ENCODE peak calls at places on chromosomes 1 and 21, in six cellular contexts. L is heart left ventricle, G is IMR-90, I is upper lobe of left lung, E is uterus, H is A549. P is an unnamed sample. For H3K4me1, the result is how much of the 10 kb centered on the place peaks cover.

GRCh38 chr1:72282271-72282656 is at the start of gene NEGR1:
- DNase-seq in L (peak), E (peak), G (peak), I (peak), H (no peak), P (peak)

GRCh38 chr1:163875214-163875926 is 553.6 kb downstream of the NUF2 start:
- DNase-seq in G (peak), H (no peak), E (peak), I (no peak), L (peak), P (peak)

GRCh38 chr1:192439373-192440025 is 122.7 kb downstream of the RGS21 start:
- DNase-seq in L (no peak), G (peak), E (no peak), H (peak), I (no peak), P (no peak)

GRCh38 chr21:43340491-43341348 is 86.2 kb downstream of the SIK1 start:
- DNase-seq in L (no peak), H (peak), I (peak), G (peak), E (no peak), P (no peak)

GRCh38 chr1:12810691-12811408 is 19.7 kb downstream of the PRAMEF1 start:
- DNase-seq in L (no peak), G (no peak), H (no peak), I (no peak), E (no peak), P (no peak)

GRCh38 chr1:18913065-18913502 is 10.7 kb upstream of the ALDH4A1 start:
- DNase-seq in E (peak), I (peak), L (peak), G (peak), H (peak), P (peak)

GRCh38 chr21:46150491-46151121 is 4.8 kb downstream of the FTCD start:
- DNase-seq in H (no peak), E (no peak), L (peak), I (peak), G (no peak), P (peak)

GRCh38 chr1:43854473-43854872 is 79.1 kb upstream of the ARTN start:
- DNase-seq in G (no peak), I (no peak), L (no peak), E (no peak), H (no peak), P (no peak)

GRCh38 chr1:192158181-192158580 is at the start of gene RGS18:
- DNase-seq in I (no peak), G (peak), L (no peak), E (no peak), H (no peak), P (no peak)

GRCh38 chr1:49424782-49425181 is 599.0 kb downstream of the AGBL4 start:
- DNase-seq in I (no peak), E (no peak), G (no peak), H (no peak), L (no peak), P (no peak)

GRCh38 chr1:24765308-24765988 is 20.2 kb downstream of the CLIC4 start:
- DNase-seq in E (no peak), I (no peak), H (no peak), G (peak), L (no peak), P (no peak)
- H3K4me1 ChIP-seq in E (under half), I (half or more), H (under half), G (under half), L (half or more), P (under half)

GRCh38 chr1:51512611-51513010 is 6.5 kb downstream of the EPS15 start:
- DNase-seq in G (no peak), L (no peak), H (no peak), E (no peak), I (no peak), P (no peak)

GRCh38 chr1:51515982-51516638 is 3.0 kb downstream of the EPS15 start:
- DNase-seq in E (no peak), H (no peak), G (no peak), I (no peak), L (no peak), P (no peak)

GRCh38 chr1:51516639-51517158 is 2.4 kb downstream of the EPS15 start:
- DNase-seq in H (no peak), I (no peak), L (no peak), E (no peak), G (peak), P (no peak)

GRCh38 chr1:51515312-51515960 is 3.6 kb downstream of the EPS15 start:
- DNase-seq in L (no peak), E (no peak), G (no peak), I (no peak), H (no peak), P (no peak)

DNA sequence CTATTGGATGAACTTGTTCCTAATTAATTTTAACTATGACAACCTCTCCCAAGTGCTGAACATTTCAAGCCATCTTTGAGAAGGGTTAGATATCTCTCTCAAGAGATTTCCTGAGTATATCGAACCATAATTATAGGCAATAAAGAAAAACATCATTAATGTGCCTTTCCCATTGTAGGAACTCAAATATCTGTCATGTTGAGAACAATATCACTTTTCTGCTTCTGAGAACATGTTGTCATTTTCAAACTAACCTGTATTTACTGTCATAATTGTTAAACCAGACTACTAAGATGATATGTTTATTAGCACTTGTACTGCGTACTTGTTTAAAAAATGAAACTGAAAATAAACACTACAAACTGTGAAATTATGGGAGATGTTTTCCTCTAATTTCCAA is 4.3 kb downstream of the EPS15 start:
- DNase-seq in L (no peak), H (no peak), G (no peak), I (no peak), E (no peak), P (no peak)
- H3K4me3 ChIP-seq in L (peak), H (no peak), G (no peak), I (peak), E (peak), P (peak)

GRCh38 chr1:964691-965525 is 1.4 kb upstream of the PLEKHN1 start:
- DNase-seq in E (no peak), I (peak), L (no peak), G (no peak), H (no peak), P (no peak)
- H3K4me1 ChIP-seq in E (under half), I (under half), L (under half), G (under half), H (under half), P (under half)

GRCh38 chr1:218945050-218945449 is 228.6 kb upstream of the LYPLAL1 start:
- DNase-seq in G (peak), E (no peak), I (no peak), L (no peak), H (no peak), P (no peak)

GRCh38 chr1:218939095-218939494 is 234.6 kb upstream of the LYPLAL1 start:
- DNase-seq in I (no peak), L (no peak), E (no peak), H (peak), G (no peak), P (no peak)

GRCh38 chr1:218942421-218942820 is 231.3 kb upstream of the LYPLAL1 start:
- DNase-seq in H (no peak), G (no peak), L (no peak), E (no peak), I (no peak), P (no peak)

GRCh38 chr1:218946147-218946546 is 227.5 kb upstream of the LYPLAL1 start:
- DNase-seq in I (no peak), G (no peak), H (no peak), E (no peak), L (no peak), P (no peak)

DNA sequence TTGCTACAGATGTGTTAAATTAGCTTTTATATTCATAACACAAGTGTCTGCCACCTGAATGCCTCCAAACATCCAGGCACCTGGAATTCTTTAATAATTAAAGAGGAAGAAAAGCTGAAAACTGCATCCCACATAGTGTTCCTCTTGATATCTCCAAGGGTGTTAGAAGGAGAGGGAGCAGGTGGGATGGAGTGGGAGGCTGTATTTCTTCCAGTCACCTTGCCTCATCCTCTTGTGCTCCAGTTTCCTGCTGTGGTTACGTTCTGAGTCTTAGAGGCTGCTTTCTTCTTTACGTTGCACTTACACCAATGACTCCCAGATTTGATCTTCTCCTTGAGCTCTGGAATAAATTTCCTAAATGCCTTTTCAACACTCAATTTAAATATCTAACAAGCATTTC is 230.3 kb upstream of the LYPLAL1 start:
- DNase-seq in H (no peak), I (no peak), G (no peak), E (no peak), L (no peak), P (no peak)
- H3K4me3 ChIP-seq in H (no peak), I (no peak), G (no peak), E (no peak), L (no peak), P (no peak)

DNA sequence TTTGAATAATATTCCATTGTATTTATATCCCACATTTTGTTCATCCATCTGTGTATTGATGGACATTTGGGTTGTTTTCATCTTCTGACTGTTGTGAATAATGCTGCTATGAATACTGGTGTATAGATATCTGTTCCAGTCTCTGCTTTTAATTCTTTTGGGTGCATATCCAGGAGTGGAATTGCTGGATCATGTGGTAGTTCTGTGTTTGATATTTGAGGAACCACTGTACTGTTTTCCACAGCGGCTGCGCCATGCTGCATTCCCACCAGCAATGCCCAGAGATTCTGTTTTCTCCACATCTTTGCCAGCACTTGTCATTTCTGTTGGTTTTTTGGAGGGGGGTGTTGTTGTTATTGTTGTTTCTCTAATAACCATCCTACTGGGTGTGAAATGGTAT is 131.6 kb upstream of the KIF26B start:
- DNase-seq in H (no peak), L (no peak), G (no peak), I (no peak), E (no peak), P (no peak)
- H3K4me1 ChIP-seq in H (under half), L (under half), G (under half), I (under half), E (under half), P (under half)

GRCh38 chr1:2049225-2049516 is 1.0 kb upstream of the PRKCZ start:
- DNase-seq in E (no peak), I (peak), H (no peak), L (no peak), G (no peak), P (no peak)
- H3K4me3 ChIP-seq in E (no peak), I (peak), H (peak), L (no peak), G (no peak), P (peak)

DNA sequence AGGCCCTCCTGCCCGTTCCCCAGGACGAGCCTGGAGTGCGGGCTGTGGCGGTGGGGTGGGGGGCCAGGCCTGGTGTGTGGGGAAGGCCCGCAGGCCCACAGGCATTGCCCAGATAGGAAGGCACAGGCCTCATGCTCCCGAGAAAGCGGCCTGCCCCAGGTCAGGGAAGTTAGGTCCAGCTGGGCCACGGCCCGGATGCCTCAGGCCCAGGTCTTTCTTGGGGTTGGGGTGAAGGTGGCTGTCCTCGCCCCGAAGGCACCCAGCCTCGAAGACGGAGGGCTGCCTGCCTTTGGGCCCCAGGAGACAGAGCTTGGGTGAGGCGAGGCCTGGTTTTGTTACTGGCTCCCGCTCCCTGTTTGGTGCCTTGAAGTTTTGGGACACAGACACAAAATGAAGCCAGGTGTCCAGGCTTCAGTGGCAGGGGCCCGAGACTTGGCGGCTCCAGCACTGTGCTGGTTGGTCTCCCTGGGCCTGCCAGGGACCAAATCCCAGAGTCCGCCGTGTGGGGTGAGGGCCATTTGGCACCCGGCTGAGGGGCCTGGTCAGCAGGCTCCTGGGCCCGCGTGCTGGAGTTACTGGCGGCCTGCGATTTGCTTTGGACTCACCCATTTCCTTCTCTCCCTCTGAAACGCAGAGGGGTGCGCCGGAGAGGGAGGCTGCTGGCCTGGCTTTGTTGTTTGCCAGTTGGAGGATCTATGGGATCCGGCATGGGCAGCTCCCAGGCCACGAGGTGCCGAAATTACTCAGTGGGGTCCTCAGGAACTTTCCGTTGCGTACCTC is 2.0 kb downstream of the SKI start:
- DNase-seq in H (no peak), I (peak), E (peak), G (peak), L (peak), P (peak)
- H3K4me1 ChIP-seq in H (half or more), I (half or more), E (under half), G (under half), L (half or more), P (half or more)

DNA sequence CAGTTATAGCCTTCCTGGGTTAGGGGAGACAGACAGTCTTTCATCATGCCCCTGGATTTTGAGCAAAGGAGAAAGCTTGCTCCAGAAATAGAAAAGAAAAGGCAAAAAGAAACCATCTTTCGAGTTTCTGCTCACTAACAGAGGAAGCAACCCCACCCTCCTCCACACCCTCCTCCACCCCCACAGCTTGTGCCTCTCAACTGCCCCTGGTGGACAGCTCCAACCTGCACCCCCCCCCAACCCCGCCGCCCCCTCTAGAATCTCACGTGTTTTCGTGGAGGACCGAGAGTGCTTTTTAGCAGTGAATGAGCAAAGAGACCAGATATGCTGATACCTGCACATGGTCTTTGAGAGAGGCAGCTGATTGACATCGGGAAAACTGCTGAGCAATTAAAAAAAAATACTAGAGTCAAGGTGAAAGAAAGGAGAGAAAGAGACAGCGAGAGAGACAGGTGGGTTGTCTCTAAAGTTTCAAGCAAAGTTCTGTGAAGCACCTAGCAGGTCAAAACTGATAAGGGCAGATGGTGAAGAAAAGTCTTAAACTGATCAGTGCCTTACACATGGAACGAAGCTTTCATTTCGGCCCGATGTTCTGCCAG is 358.3 kb downstream of the KIF26B start:
- DNase-seq in G (no peak), H (no peak), E (no peak), I (no peak), L (no peak), P (no peak)
- H3K4me3 ChIP-seq in G (no peak), H (no peak), E (no peak), I (no peak), L (no peak), P (peak)

GRCh38 chr1:108893141-108893530 is 16.4 kb downstream of the GPSM2 start:
- DNase-seq in G (peak), I (no peak), E (no peak), L (no peak), H (no peak), P (no peak)

GRCh38 chr1:108892356-108893140 is 15.8 kb downstream of the GPSM2 start:
- DNase-seq in L (no peak), G (peak), I (no peak), H (no peak), E (no peak), P (no peak)

GRCh38 chr1:108901106-108901505 is 24.3 kb downstream of the GPSM2 start:
- DNase-seq in G (no peak), L (no peak), H (no peak), I (no peak), E (no peak), P (no peak)

GRCh38 chr1:108897865-108898720 is 21.3 kb downstream of the GPSM2 start:
- DNase-seq in I (no peak), H (peak), E (peak), G (peak), L (no peak), P (no peak)

GRCh38 chr1:108896160-108897150 is 19.7 kb downstream of the GPSM2 start:
- DNase-seq in E (no peak), L (no peak), I (no peak), G (peak), H (no peak), P (no peak)
- H3K4me1 ChIP-seq in E (under half), L (under half), I (under half), G (under half), H (under half), P (under half)

DNA sequence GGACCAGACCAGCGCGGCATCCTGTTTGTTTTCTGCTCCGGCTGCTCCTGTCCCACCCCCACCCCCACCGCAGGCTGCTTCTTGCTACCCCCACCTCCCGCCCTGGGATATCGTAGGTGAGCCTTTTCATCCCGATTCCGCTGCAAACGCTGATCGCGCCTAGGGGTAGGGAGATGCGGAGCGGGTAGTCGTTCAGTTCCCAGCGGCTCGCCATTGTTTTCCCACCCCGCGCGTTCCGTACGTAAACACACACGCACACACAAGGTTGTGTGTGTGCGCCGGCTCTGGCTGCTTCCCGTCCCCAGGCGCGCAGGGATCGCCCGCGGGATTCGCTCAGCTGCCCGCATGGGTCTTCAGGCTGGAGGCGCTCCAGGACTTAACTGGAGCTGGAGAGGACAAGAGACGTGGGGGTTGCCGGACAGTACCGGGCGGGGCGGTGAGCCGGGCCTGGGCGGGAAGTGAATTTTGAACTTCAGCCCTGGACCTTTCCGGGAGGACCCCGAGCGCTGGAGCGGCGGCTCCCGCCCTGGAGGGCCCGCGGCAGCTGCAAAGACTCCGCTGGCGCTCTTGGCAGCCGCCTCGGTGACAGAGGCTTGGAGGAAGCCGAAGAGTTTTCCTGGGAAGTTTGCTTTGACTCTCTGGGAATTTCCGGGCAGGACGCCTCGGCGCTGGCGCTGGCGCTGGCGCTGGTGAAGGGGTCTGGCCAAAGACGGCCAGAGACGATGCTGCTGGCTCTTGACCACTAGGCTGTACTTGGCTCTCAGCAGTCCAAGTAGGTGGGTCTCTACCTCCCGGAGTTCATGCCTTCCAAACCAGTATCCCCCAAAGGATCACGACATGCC is 1.6 kb downstream of the SOX13 start:
- DNase-seq in L (peak), I (peak), E (peak), G (peak), H (peak), P (no peak)
- H3K4me3 ChIP-seq in L (peak), I (peak), E (peak), G (peak), H (peak), P (peak)

P was measured in suprapubic skin.